ENCODE peak calls at places on chromosome 9, in nine cellular contexts. One of them, this sample, is unnamed.
A peak's percentile ranks its signal among the peaks of the same experiment; 100 is the strongest.

GRCh38 chr9:121885345-121885901 is 207.7 kb downstream of the TTLL11 start:
- DNase-seq in hepatocyte: no peak
- DNase-seq in fibroblast of pulmonary artery: no peak
- DNase-seq in WTC11: no peak
- DNase-seq in fibroblast of mammary gland: peak; percentile 45
- DNase-seq in progenitor cell of endocrine pancreas: no peak
- DNase-seq in gastrocnemius medialis: no peak
- DNase-seq in adrenal gland: no peak
- DNase-seq in ovary: no peak
- DNase-seq in this sample: no peak

GRCh38 chr9:18849186-18849724 is 183.8 kb downstream of the SAXO1 start:
- DNase-seq in fibroblast of pulmonary artery: no peak
- DNase-seq in ovary: no peak
- DNase-seq in hepatocyte: no peak
- DNase-seq in fibroblast of mammary gland: no peak
- DNase-seq in WTC11: no peak
- DNase-seq in adrenal gland: no peak
- DNase-seq in gastrocnemius medialis: no peak
- DNase-seq in progenitor cell of endocrine pancreas: no peak
- DNase-seq in this sample: no peak

GRCh38 chr9:136054798-136055714 is 40.0 kb downstream of the NACC2 start:
- DNase-seq in hepatocyte: no peak
- DNase-seq in fibroblast of mammary gland: no peak
- DNase-seq in gastrocnemius medialis: no peak
- DNase-seq in fibroblast of pulmonary artery: no peak
- DNase-seq in WTC11: no peak
- DNase-seq in adrenal gland: no peak
- DNase-seq in progenitor cell of endocrine pancreas: no peak
- DNase-seq in ovary: no peak
- DNase-seq in this sample: no peak

GRCh38 chr9:96305171-96305570 is 3.2 kb upstream of the HSD17B3 start:
- DNase-seq in WTC11: no peak
- DNase-seq in hepatocyte: no peak
- DNase-seq in progenitor cell of endocrine pancreas: no peak
- DNase-seq in gastrocnemius medialis: no peak
- DNase-seq in adrenal gland: no peak
- DNase-seq in ovary: no peak
- DNase-seq in fibroblast of mammary gland: no peak
- DNase-seq in fibroblast of pulmonary artery: no peak
- DNase-seq in this sample: no peak

GRCh38 chr9:35470894-35471293 is 19.0 kb upstream of the RUSC2 start:
- DNase-seq in WTC11: no peak
- DNase-seq in adrenal gland: no peak
- DNase-seq in gastrocnemius medialis: no peak
- DNase-seq in progenitor cell of endocrine pancreas: no peak
- DNase-seq in ovary: no peak
- DNase-seq in fibroblast of mammary gland: peak; percentile 93
- DNase-seq in hepatocyte: no peak
- DNase-seq in fibroblast of pulmonary artery: peak; percentile 91
- DNase-seq in this sample: no peak

GRCh38 chr9:72362680-72363139 is 2.3 kb downstream of the ZFAND5 start:
- DNase-seq in gastrocnemius medialis: peak; percentile 93
- DNase-seq in fibroblast of pulmonary artery: peak; percentile 85
- DNase-seq in ovary: peak; percentile 61
- DNase-seq in adrenal gland: peak; percentile 83
- DNase-seq in hepatocyte: peak; percentile 83
- DNase-seq in fibroblast of mammary gland: peak; percentile 85
- DNase-seq in WTC11: no peak
- DNase-seq in progenitor cell of endocrine pancreas: no peak
- DNase-seq in this sample: peak; percentile 15

GRCh38 chr9:87497080-87497603 is 525 bp upstream of the DAPK1 start:
- DNase-seq in gastrocnemius medialis: no peak
- DNase-seq in progenitor cell of endocrine pancreas: no peak
- DNase-seq in hepatocyte: no peak
- DNase-seq in fibroblast of mammary gland: no peak
- DNase-seq in fibroblast of pulmonary artery: no peak
- DNase-seq in adrenal gland: no peak
- DNase-seq in WTC11: no peak
- DNase-seq in ovary: no peak
- DNase-seq in this sample: no peak

GRCh38 chr9:115379719-115380118 is 261.8 kb upstream of the TNC start:
- DNase-seq in ovary: no peak
- DNase-seq in WTC11: no peak
- DNase-seq in fibroblast of pulmonary artery: no peak
- DNase-seq in progenitor cell of endocrine pancreas: no peak
- DNase-seq in adrenal gland: no peak
- DNase-seq in fibroblast of mammary gland: no peak
- DNase-seq in hepatocyte: no peak
- DNase-seq in gastrocnemius medialis: no peak
- DNase-seq in this sample: no peak

GRCh38 chr9:113633782-113634596 is 170.5 kb downstream of the RGS3 start:
- DNase-seq in hepatocyte: no peak
- DNase-seq in progenitor cell of endocrine pancreas: no peak
- DNase-seq in gastrocnemius medialis: no peak
- DNase-seq in adrenal gland: peak; percentile 11
- DNase-seq in ovary: peak; percentile 6
- DNase-seq in fibroblast of pulmonary artery: no peak
- DNase-seq in WTC11: peak; percentile 8
- DNase-seq in fibroblast of mammary gland: no peak
- DNase-seq in this sample: no peak

GRCh38 chr9:407255-407654 is 192.6 kb downstream of the DOCK8 start:
- DNase-seq in hepatocyte: no peak
- DNase-seq in progenitor cell of endocrine pancreas: no peak
- DNase-seq in adrenal gland: no peak
- DNase-seq in fibroblast of mammary gland: no peak
- DNase-seq in fibroblast of pulmonary artery: no peak
- DNase-seq in WTC11: no peak
- DNase-seq in gastrocnemius medialis: no peak
- DNase-seq in ovary: no peak
- DNase-seq in this sample: no peak

GRCh38 chr9:105444130-105444529 is 3.7 kb upstream of the FSD1L start:
- DNase-seq in adrenal gland: no peak
- DNase-seq in hepatocyte: no peak
- DNase-seq in WTC11: no peak
- DNase-seq in fibroblast of mammary gland: peak; percentile 83
- DNase-seq in ovary: no peak
- DNase-seq in fibroblast of pulmonary artery: no peak
- DNase-seq in progenitor cell of endocrine pancreas: no peak
- DNase-seq in gastrocnemius medialis: no peak
- DNase-seq in this sample: no peak

GRCh38 chr9:106920701-106921283 is 57.8 kb downstream of the ZNF462 start:
- DNase-seq in progenitor cell of endocrine pancreas: no peak
- DNase-seq in gastrocnemius medialis: no peak
- DNase-seq in WTC11: no peak
- DNase-seq in fibroblast of pulmonary artery: peak; percentile 49
- DNase-seq in hepatocyte: peak; percentile 67
- DNase-seq in fibroblast of mammary gland: peak; percentile 49
- DNase-seq in ovary: no peak
- DNase-seq in adrenal gland: peak; percentile 33
- DNase-seq in this sample: no peak

GRCh38 chr9:3960661-3961144 is 339.2 kb downstream of the GLIS3 start:
- DNase-seq in fibroblast of mammary gland: peak; percentile 90
- DNase-seq in fibroblast of pulmonary artery: no peak
- DNase-seq in WTC11: no peak
- DNase-seq in hepatocyte: no peak
- DNase-seq in adrenal gland: no peak
- DNase-seq in progenitor cell of endocrine pancreas: no peak
- DNase-seq in gastrocnemius medialis: no peak
- DNase-seq in ovary: no peak
- DNase-seq in this sample: no peak

GRCh38 chr9:93258818-93259489 is 75.0 kb downstream of the WNK2 start:
- DNase-seq in ovary: peak; percentile 12
- DNase-seq in hepatocyte: peak; percentile 3
- DNase-seq in adrenal gland: no peak
- DNase-seq in progenitor cell of endocrine pancreas: no peak
- DNase-seq in fibroblast of pulmonary artery: no peak
- DNase-seq in fibroblast of mammary gland: no peak
- DNase-seq in gastrocnemius medialis: no peak
- DNase-seq in WTC11: peak; percentile 10
- DNase-seq in this sample: no peak

GRCh38 chr9:42852133-42852532 is 668.7 kb downstream of the SPATA31A6 start:
- DNase-seq in fibroblast of pulmonary artery: peak; percentile 3
- DNase-seq in gastrocnemius medialis: no peak
- DNase-seq in progenitor cell of endocrine pancreas: peak; percentile 27
- DNase-seq in ovary: no peak
- DNase-seq in hepatocyte: peak; percentile 72
- DNase-seq in fibroblast of mammary gland: peak; percentile 31
- DNase-seq in WTC11: peak; percentile 90
- DNase-seq in adrenal gland: no peak
- DNase-seq in this sample: peak; percentile 49

GRCh38 chr9:994005-994404 is 17.6 kb downstream of the DMRT3 start:
- DNase-seq in fibroblast of mammary gland: no peak
- DNase-seq in fibroblast of pulmonary artery: no peak
- DNase-seq in hepatocyte: no peak
- DNase-seq in adrenal gland: no peak
- DNase-seq in gastrocnemius medialis: no peak
- DNase-seq in WTC11: no peak
- DNase-seq in progenitor cell of endocrine pancreas: no peak
- DNase-seq in ovary: no peak
- DNase-seq in this sample: no peak

GRCh38 chr9:104879555-104880318 is 48.2 kb downstream of the ABCA1 start:
- DNase-seq in gastrocnemius medialis: no peak
- DNase-seq in hepatocyte: no peak
- DNase-seq in ovary: no peak
- DNase-seq in fibroblast of mammary gland: peak; percentile 93
- DNase-seq in adrenal gland: no peak
- DNase-seq in fibroblast of pulmonary artery: peak; percentile 96
- DNase-seq in progenitor cell of endocrine pancreas: no peak
- DNase-seq in WTC11: no peak
- DNase-seq in this sample: no peak

GRCh38 chr9:8555767-8556500 is 756.4 kb upstream of the DMAC1 start:
- DNase-seq in WTC11: no peak
- DNase-seq in ovary: no peak
- DNase-seq in fibroblast of mammary gland: peak; percentile 89
- DNase-seq in adrenal gland: no peak
- DNase-seq in fibroblast of pulmonary artery: peak; percentile 32
- DNase-seq in progenitor cell of endocrine pancreas: no peak
- DNase-seq in hepatocyte: no peak
- DNase-seq in gastrocnemius medialis: peak; percentile 18
- DNase-seq in this sample: no peak

GRCh38 chr9:27407966-27408365 is 111.0 kb upstream of the EQTN start:
- DNase-seq in progenitor cell of endocrine pancreas: no peak
- DNase-seq in ovary: no peak
- DNase-seq in hepatocyte: no peak
- DNase-seq in gastrocnemius medialis: no peak
- DNase-seq in adrenal gland: no peak
- DNase-seq in WTC11: no peak
- DNase-seq in fibroblast of pulmonary artery: peak; percentile 48
- DNase-seq in fibroblast of mammary gland: peak; percentile 63
- DNase-seq in this sample: no peak

GRCh38 chr9:136531186-136531903 is 14.5 kb downstream of the NOTCH1 start:
- DNase-seq in fibroblast of mammary gland: no peak
- DNase-seq in adrenal gland: no peak
- DNase-seq in WTC11: no peak
- DNase-seq in fibroblast of pulmonary artery: no peak
- DNase-seq in hepatocyte: no peak
- DNase-seq in ovary: no peak
- DNase-seq in gastrocnemius medialis: no peak
- DNase-seq in progenitor cell of endocrine pancreas: no peak
- DNase-seq in this sample: no peak

GRCh38 chr9:91489391-91489899 is 65.8 kb upstream of the NFIL3 start:
- DNase-seq in WTC11: no peak
- DNase-seq in progenitor cell of endocrine pancreas: no peak
- DNase-seq in ovary: no peak
- DNase-seq in fibroblast of mammary gland: peak; percentile 19
- DNase-seq in hepatocyte: no peak
- DNase-seq in fibroblast of pulmonary artery: no peak
- DNase-seq in adrenal gland: no peak
- DNase-seq in gastrocnemius medialis: peak; percentile 57
- DNase-seq in this sample: no peak

GRCh38 chr9:69157751-69158466 is 16.2 kb upstream of the TJP2 start:
- DNase-seq in progenitor cell of endocrine pancreas: no peak
- DNase-seq in hepatocyte: no peak
- DNase-seq in gastrocnemius medialis: no peak
- DNase-seq in ovary: no peak
- DNase-seq in WTC11: no peak
- DNase-seq in fibroblast of mammary gland: peak; percentile 58
- DNase-seq in fibroblast of pulmonary artery: peak; percentile 33
- DNase-seq in adrenal gland: peak; percentile 42
- DNase-seq in this sample: no peak

GRCh38 chr9:5436441-5436840 is 1.3 kb downstream of the PLGRKT start:
- DNase-seq in fibroblast of mammary gland: no peak
- DNase-seq in WTC11: no peak
- DNase-seq in adrenal gland: no peak
- DNase-seq in fibroblast of pulmonary artery: no peak
- DNase-seq in progenitor cell of endocrine pancreas: no peak
- DNase-seq in ovary: no peak
- DNase-seq in gastrocnemius medialis: no peak
- DNase-seq in hepatocyte: no peak
- DNase-seq in this sample: no peak

GRCh38 chr9:70510157-70510770 is 95.8 kb upstream of the KLF9 start:
- DNase-seq in gastrocnemius medialis: no peak
- DNase-seq in WTC11: peak; percentile 65
- DNase-seq in adrenal gland: no peak
- DNase-seq in fibroblast of pulmonary artery: peak; percentile 40
- DNase-seq in hepatocyte: peak; percentile 45
- DNase-seq in progenitor cell of endocrine pancreas: peak; percentile 17
- DNase-seq in ovary: peak; percentile 52
- DNase-seq in fibroblast of mammary gland: no peak
- DNase-seq in this sample: peak; percentile 39
- TF ChIP-seq CTCF in gastrocnemius medialis: peak; percentile 44
- TF ChIP-seq CTCF in WTC11: peak; percentile 61
- TF ChIP-seq CTCF in adrenal gland: peak; percentile 18
- TF ChIP-seq CTCF in fibroblast of pulmonary artery: peak; percentile 55
- TF ChIP-seq CTCF in hepatocyte: peak; percentile 45
- TF ChIP-seq CTCF in progenitor cell of endocrine pancreas: peak; percentile 60
- TF ChIP-seq CTCF in ovary: peak; percentile 19
- TF ChIP-seq CTCF in fibroblast of mammary gland: peak; percentile 66
- TF ChIP-seq CTCF in this sample: peak; percentile 43

GRCh38 chr9:99831857-99832557 is 10.3 kb downstream of the NR4A3 start:
- DNase-seq in hepatocyte: no peak
- DNase-seq in fibroblast of pulmonary artery: no peak
- DNase-seq in adrenal gland: no peak
- DNase-seq in fibroblast of mammary gland: no peak
- DNase-seq in WTC11: no peak
- DNase-seq in gastrocnemius medialis: no peak
- DNase-seq in ovary: no peak
- DNase-seq in progenitor cell of endocrine pancreas: no peak
- DNase-seq in this sample: no peak
- TF ChIP-seq CTCF in hepatocyte: no peak
- TF ChIP-seq CTCF in fibroblast of pulmonary artery: no peak
- TF ChIP-seq CTCF in adrenal gland: no peak
- TF ChIP-seq CTCF in fibroblast of mammary gland: no peak
- TF ChIP-seq CTCF in WTC11: no peak
- TF ChIP-seq CTCF in gastrocnemius medialis: no peak
- TF ChIP-seq CTCF in ovary: no peak
- TF ChIP-seq CTCF in progenitor cell of endocrine pancreas: no peak
- TF ChIP-seq CTCF in this sample: no peak

GRCh38 chr9:81673310-81673709 is 16.0 kb downstream of the TLE1 start:
- DNase-seq in gastrocnemius medialis: no peak
- DNase-seq in WTC11: peak; percentile 58
- DNase-seq in fibroblast of mammary gland: no peak
- DNase-seq in fibroblast of pulmonary artery: no peak
- DNase-seq in adrenal gland: no peak
- DNase-seq in progenitor cell of endocrine pancreas: no peak
- DNase-seq in ovary: no peak
- DNase-seq in hepatocyte: no peak
- DNase-seq in this sample: no peak
- TF ChIP-seq CTCF in gastrocnemius medialis: no peak
- TF ChIP-seq CTCF in WTC11: peak; percentile 23
- TF ChIP-seq CTCF in fibroblast of mammary gland: no peak
- TF ChIP-seq CTCF in fibroblast of pulmonary artery: no peak
- TF ChIP-seq CTCF in adrenal gland: no peak
- TF ChIP-seq CTCF in progenitor cell of endocrine pancreas: no peak
- TF ChIP-seq CTCF in ovary: no peak
- TF ChIP-seq CTCF in hepatocyte: no peak
- TF ChIP-seq CTCF in this sample: no peak

GRCh38 chr9:88681434-88681833 is 146.5 kb downstream of the NXNL2 start:
- DNase-seq in ovary: no peak
- DNase-seq in fibroblast of pulmonary artery: no peak
- DNase-seq in fibroblast of mammary gland: no peak
- DNase-seq in progenitor cell of endocrine pancreas: no peak
- DNase-seq in hepatocyte: no peak
- DNase-seq in adrenal gland: no peak
- DNase-seq in WTC11: no peak
- DNase-seq in gastrocnemius medialis: no peak
- DNase-seq in this sample: no peak
- TF ChIP-seq CTCF in ovary: no peak
- TF ChIP-seq CTCF in fibroblast of pulmonary artery: no peak
- TF ChIP-seq CTCF in fibroblast of mammary gland: no peak
- TF ChIP-seq CTCF in progenitor cell of endocrine pancreas: no peak
- TF ChIP-seq CTCF in hepatocyte: no peak
- TF ChIP-seq CTCF in adrenal gland: no peak
- TF ChIP-seq CTCF in WTC11: no peak
- TF ChIP-seq CTCF in gastrocnemius medialis: no peak
- TF ChIP-seq CTCF in this sample: no peak

This sample was measured in nephron progenitor cell.